ENCODE peak calls at places on chromosomes 16 and 17, in five cellular contexts. Y is H1, H is suprapubic skin, Q is esophagus muscularis mucosa, V is prostate gland. U is an unnamed sample.

GRCh38 chr16:56518435-56518834 is 1.4 kb downstream of the BBS2 start:
- DNase-seq in Y (no peak), Q (no peak), H (no peak), V (no peak), U (no peak)

GRCh38 chr16:87597324-87597830 is 4.9 kb upstream of the JPH3 start:
- DNase-seq in Q (no peak), V (no peak), Y (no peak), H (no peak), U (no peak)

GRCh38 chr16:35636831-35637230 is 2177.4 kb downstream of the TP53TG3F start:
- DNase-seq in Q (no peak), Y (no peak), V (no peak), H (no peak), U (no peak)

GRCh38 chr17:72667096-72668063 is 425.1 kb downstream of the SLC39A11 start:
- DNase-seq in H (no peak), Q (no peak), V (no peak), Y (no peak), U (no peak)

GRCh38 chr17:59764292-59764741 is 56.9 kb downstream of the VMP1 start:
- DNase-seq in H (no peak), Q (no peak), Y (no peak), V (no peak), U (no peak)

GRCh38 chr16:46918905-46919792 is 35.0 kb downstream of the GPT2 start:
- DNase-seq in Q (no peak), V (no peak), Y (no peak), H (no peak), U (no peak)

GRCh38 chr17:39632153-39632941 is 4.6 kb upstream of the STARD3 start:
- DNase-seq in Y (no peak), Q (no peak), V (peak; percentile 88), H (no peak), U (no peak)

GRCh38 chr17:69367298-69367697 is 40.4 kb upstream of the ABCA5 start:
- DNase-seq in Q (no peak), Y (no peak), V (no peak), H (no peak), U (no peak)

GRCh38 chr17:40605301-40605700 is 40.0 kb upstream of the CCR7 start:
- DNase-seq in Y (no peak), Q (peak; percentile 82), H (no peak), V (no peak), U (no peak)

GRCh38 chr17:75454193-75454592 is 2.2 kb upstream of the TMEM94 start:
- DNase-seq in H (no peak), V (no peak), Q (no peak), Y (no peak), U (no peak)

GRCh38 chr17:27226611-27227234 is 67.2 kb upstream of the WSB1 start:
- DNase-seq in H (no peak), Y (no peak), Q (peak; percentile 8), V (no peak), U (no peak)

GRCh38 chr17:36942031-36942599 is 4.8 kb downstream of the LHX1 start:
- DNase-seq in Y (peak; percentile 80), V (no peak), H (no peak), Q (no peak), U (no peak)

GRCh38 chr17:42203354-42203753 is 9.1 kb upstream of the GHDC start:
- DNase-seq in Y (no peak), V (no peak), Q (no peak), H (no peak), U (no peak)

GRCh38 chr16:14309906-14310305 is 238.8 kb downstream of the MRTFB start:
- DNase-seq in H (no peak), V (no peak), Y (no peak), Q (no peak), U (no peak)

GRCh38 chr16:24962747-24963146 is 52.4 kb downstream of the ARHGAP17 start:
- DNase-seq in Y (no peak), Q (no peak), H (no peak), V (no peak), U (no peak)

GRCh38 chr16:19851476-19851875 is 33.2 kb downstream of the GPRC5B start:
- DNase-seq in H (no peak), Y (no peak), V (no peak), Q (no peak), U (no peak)

GRCh38 chr16:130533-131173 is 7.8 kb downstream of the NPRL3 start:
- DNase-seq in V (no peak), Y (no peak), Q (no peak), H (no peak), U (no peak)

DNA sequence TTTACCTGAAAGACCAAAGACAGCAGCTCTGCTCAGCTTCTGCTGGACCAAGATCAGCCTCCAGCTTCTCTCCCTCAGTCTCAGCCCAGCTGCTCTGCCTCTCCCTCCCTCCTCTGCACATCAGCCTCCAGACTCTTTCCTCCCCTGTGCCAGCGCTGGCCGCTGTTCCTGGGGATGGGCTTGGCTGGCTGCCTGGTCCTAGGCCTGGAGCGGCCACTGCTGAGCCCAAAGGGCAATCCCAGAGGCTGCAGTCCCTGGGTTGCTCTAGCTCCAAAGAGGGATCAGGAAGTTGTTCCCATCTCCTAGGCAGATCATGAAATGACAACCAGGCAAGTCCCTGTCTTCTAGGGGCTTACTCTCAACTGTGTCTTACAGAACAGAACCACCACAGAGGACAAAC is 31.3 kb downstream of the DCUN1D3 start:
- DNase-seq in Y (no peak), Q (no peak), V (peak; percentile 16), H (peak; percentile 91), U (no peak)
- TF ChIP-seq POLR2AphosphoS5 in Y (no peak), Q (peak; percentile 80), V (no peak), H (no peak), U (no peak)

DNA sequence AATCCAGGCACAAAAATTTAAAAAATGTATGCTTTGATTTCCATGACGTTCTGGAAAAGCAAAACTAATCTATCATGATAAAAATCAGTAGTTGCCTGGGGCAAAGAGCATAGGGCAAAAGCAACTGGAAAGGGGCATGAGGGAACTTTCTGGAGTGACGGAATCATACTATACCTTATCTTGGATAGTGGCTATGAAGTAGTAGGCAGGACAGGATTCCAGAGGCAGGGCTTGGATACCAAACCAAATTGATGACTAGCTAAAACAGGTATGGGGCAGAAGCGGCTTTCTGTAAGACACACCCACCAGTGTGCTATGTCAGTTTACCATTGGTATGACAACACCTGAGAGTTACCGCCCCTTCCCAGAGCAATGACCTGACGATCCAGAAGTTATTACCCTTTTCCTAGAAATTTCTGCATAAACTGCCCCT is 56.8 kb downstream of the CFDP1 start:
- DNase-seq in H (no peak), Q (no peak), V (no peak), Y (no peak), U (no peak)
- H3K27ac ChIP-seq in H (no peak overlapping the region), Q (no peak overlapping the region), V (no peak overlapping the region), Y (no peak overlapping the region), U (no peak overlapping the region)

DNA sequence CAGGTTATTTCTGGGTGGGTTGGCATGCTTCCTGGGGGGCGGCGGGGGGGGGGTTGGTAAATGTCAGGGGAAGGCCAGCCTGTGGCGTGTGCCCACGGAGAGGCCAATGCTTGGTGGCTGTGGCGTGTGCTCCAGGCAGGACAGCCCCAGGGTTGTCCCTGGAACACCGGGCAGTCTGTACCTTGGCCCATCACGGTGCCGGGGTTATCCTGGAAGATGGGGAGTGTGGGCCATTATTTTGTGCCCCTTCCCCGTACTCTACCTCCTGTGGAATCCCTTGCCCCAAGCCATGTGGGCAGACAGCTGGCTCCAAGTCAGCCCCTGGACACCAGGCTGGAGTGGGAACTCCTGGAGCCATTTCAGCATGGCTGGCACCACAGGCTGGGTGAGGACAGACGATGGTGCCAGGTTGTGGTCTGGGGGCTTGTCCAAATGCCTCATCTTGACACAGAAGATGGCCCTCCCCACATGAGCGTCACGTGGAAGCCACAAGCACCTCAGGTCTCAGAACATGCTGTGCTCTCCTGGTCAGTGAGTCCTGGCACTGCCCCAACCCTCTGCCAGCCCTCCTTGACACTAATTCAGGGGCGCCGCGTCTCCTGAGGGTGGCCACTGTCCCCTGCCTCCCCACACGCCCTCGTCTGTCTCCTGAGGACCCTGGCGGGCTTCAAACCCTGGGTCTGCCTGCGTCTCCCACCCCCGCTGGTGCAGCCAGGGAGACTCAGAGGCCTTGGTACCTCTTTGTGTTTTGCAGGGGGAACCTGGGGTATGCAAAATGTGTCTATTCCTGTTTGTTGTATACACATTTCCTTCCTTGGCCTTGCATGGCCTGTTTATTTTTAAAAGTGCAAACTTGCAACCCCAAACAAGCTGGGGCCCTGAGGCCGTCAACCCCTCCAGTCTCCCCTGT is 4.3 kb downstream of the SLC16A3 start:
- DNase-seq in H (no peak), Y (no peak), V (no peak), Q (peak; percentile 90), U (no peak)
- TF ChIP-seq POLR2AphosphoS5 in H (no peak), Y (no peak), V (no peak), Q (peak; percentile 43), U (no peak)

GRCh38 chr17:38467491-38467890 is 39.2 kb downstream of the ARHGAP23 start:
- DNase-seq in H (no peak), Y (no peak), V (no peak), Q (no peak), U (no peak)

GRCh38 chr17:38464723-38465419 is 36.6 kb downstream of the ARHGAP23 start:
- DNase-seq in H (peak; percentile 94), V (peak; percentile 70), Q (peak; percentile 95), Y (no peak), U (no peak)

GRCh38 chr17:38465420-38466345 is 37.4 kb downstream of the ARHGAP23 start:
- DNase-seq in V (peak; percentile 36), Q (no peak), Y (no peak), H (peak; percentile 89), U (no peak)

GRCh38 chr17:38464251-38464722 is 36.0 kb downstream of the ARHGAP23 start:
- DNase-seq in H (no peak), Y (no peak), Q (no peak), V (no peak), U (no peak)

DNA sequence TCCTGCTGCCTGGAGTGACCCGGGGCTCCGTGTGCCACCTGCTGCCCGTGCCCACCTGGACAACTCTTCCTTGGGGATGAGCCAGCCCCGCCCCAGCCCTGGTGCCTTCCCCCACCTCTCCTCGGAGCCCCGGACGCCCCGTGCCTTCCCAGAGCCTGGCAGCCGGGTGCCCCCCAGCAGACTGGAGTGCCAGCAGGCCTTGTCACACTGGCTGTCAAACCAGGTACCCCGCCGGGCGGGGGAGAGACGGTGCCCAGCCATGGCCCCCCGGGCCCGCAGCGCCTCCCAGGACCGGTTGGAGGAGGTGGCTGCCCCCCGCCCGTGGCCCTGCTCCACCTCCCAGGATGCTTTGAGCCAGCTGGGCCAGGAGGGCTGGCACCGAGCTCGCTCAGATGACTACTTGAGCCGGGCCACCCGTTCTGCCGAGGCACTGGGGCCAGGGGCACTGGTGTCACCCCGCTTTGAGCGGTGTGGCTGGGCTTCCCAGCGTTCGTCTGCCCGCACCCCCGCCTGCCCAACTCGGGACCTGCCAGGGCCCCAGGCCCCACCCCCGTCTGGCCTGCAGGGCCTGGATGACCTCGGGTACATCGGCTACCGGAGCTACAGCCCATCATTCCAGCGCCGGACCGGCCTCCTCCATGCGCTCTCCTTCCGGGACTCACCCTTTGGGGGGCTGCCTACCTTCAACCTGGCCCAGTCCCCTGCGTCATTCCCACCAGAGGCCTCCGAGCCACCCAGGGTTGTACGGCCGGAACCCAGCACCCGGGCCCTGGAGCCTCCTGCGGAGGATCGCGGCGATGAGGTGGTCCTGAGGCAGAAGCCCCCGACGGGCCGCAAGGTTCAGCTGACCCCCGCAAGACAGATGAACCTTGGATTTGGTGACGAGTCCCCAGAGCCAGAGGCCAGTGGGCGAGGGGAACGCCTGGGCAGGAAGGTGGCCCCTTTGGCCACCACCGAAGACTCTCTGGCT is 38.4 kb downstream of the ARHGAP23 start:
- DNase-seq in Q (no peak), Y (no peak), V (no peak), H (no peak), U (no peak)
- H3K27ac ChIP-seq in Q (peak overlapping the region; percentile 97), Y (no peak overlapping the region), V (peak overlapping the region; percentile 90), H (peak overlapping the region; percentile 87), U (no peak overlapping the region)

GRCh38 chr17:45077643-45078042 is 16.5 kb downstream of the NMT1 start:
- DNase-seq in Q (no peak), Y (no peak), V (no peak), H (no peak), U (no peak)
- TF ChIP-seq POLR2AphosphoS5 in Q (no peak), Y (no peak), V (no peak), H (no peak), U (no peak)

U was measured in SK-N-MC.